ENCODE peak calls at places on chromosomes 11 and 22, in five cellular contexts. H, R, U, J and E are unnamed samples.

GRCh38 chr11:117925198-117925925 is 3.8 kb downstream of the TMPRSS13 start:
- DNase-seq in J (no peak), H (no peak), U (no peak), R (no peak), E (no peak)

GRCh38 chr11:100574894-100575769 is 112.0 kb upstream of the ARHGAP42 start:
- DNase-seq in H (peak; percentile 56), U (peak; percentile 59), J (no peak), R (no peak), E (no peak)

GRCh38 chr11:65498042-65498726 is 661 bp upstream of the MALAT1 start:
- DNase-seq in J (peak; percentile 60), H (no peak), R (no peak), U (no peak), E (no peak)

GRCh38 chr11:96155627-96156378 is 187.2 kb downstream of the MAML2 start:
- DNase-seq in U (peak; percentile 92), J (peak; percentile 83), H (peak; percentile 98), R (peak; percentile 73), E (peak; percentile 41)

GRCh38 chr22:39220897-39221850 is 23.6 kb downstream of the PDGFB start:
- DNase-seq in R (no peak), J (peak; percentile 19), U (no peak), H (no peak), E (no peak)

GRCh38 chr22:39820266-39820665 is 73.3 kb downstream of the ENTHD1 start:
- DNase-seq in J (no peak), U (peak; percentile 66), H (peak; percentile 79), R (no peak), E (no peak)

GRCh38 chr22:30000566-30000965 is 79.7 kb upstream of the HORMAD2 start:
- DNase-seq in H (peak; percentile 50), U (no peak), J (no peak), R (no peak), E (no peak)

GRCh38 chr11:15793032-15793996 is 563.0 kb downstream of the SOX6 start:
- DNase-seq in J (no peak), H (peak; percentile 92), R (no peak), U (peak; percentile 9), E (no peak)

GRCh38 chr11:44430140-44430539 is 120.2 kb upstream of the ALX4 start:
- DNase-seq in J (no peak), U (no peak), R (no peak), H (no peak), E (no peak)

GRCh38 chr22:41206719-41207118 is 1.6 kb downstream of the L3MBTL2 start:
- DNase-seq in J (no peak), R (no peak), U (no peak), H (no peak), E (no peak)

GRCh38 chr11:131591051-131591461 is 220.6 kb downstream of the NTM start:
- DNase-seq in J (no peak), U (no peak), R (no peak), H (no peak), E (no peak)

GRCh38 chr11:116500833-116501622 is 271.8 kb downstream of the BUD13 start:
- DNase-seq in U (no peak), R (no peak), H (no peak), J (no peak), E (no peak)

GRCh38 chr11:3802016-3802790 is 4.8 kb upstream of the NUP98 start:
- DNase-seq in R (no peak), H (no peak), J (no peak), U (no peak), E (no peak)

GRCh38 chr22:23557036-23557435 is 23.1 kb downstream of the IGLL1 start:
- DNase-seq in H (no peak), R (no peak), J (no peak), U (no peak), E (no peak)

GRCh38 chr11:83063073-83063754 is 8.5 kb downstream of the RAB30 start:
- DNase-seq in R (no peak), U (no peak), J (no peak), H (peak; percentile 81), E (no peak)

GRCh38 chr22:39306456-39307361 is 12.7 kb downstream of the RPL3 start:
- DNase-seq in R (no peak), J (peak; percentile 54), H (no peak), U (peak; percentile 71), E (no peak)

GRCh38 chr11:102637731-102638130 is 12.6 kb upstream of the MMP20 start:
- DNase-seq in J (no peak), U (no peak), H (no peak), R (no peak), E (no peak)

GRCh38 chr22:22360014-22360413 is 115.4 kb downstream of the VPREB1 start:
- DNase-seq in U (no peak), J (no peak), H (no peak), R (no peak), E (no peak)

GRCh38 chr22:48485144-48486135 is 1342.2 kb downstream of the BRD1 start:
- DNase-seq in U (no peak), J (no peak), H (no peak), R (no peak), E (no peak)

GRCh38 chr11:64864473-64865285 is 13.7 kb downstream of the EHD1 start:
- DNase-seq in H (peak; percentile 98), J (peak; percentile 87), U (peak; percentile 53), R (peak; percentile 75), E (no peak)

GRCh38 chr22:28172948-28173360 is 253.9 kb upstream of the PITPNB start:
- DNase-seq in H (no peak), U (peak; percentile 32), J (no peak), R (no peak), E (no peak)

GRCh38 chr11:9700105-9700801 is 36.4 kb downstream of the SWAP70 start:
- DNase-seq in U (peak; percentile 62), J (no peak), R (no peak), H (peak; percentile 22), E (no peak)

GRCh38 chr11:95499516-95500135 is 268.6 kb upstream of the SESN3 start:
- DNase-seq in J (no peak), H (no peak), R (no peak), U (no peak), E (no peak)

GRCh38 chr22:48744967-48745841 is 1082.5 kb downstream of the BRD1 start:
- DNase-seq in U (no peak), R (no peak), H (no peak), J (peak; percentile 11), E (no peak)

GRCh38 chr22:36453855-36454378 is 27.5 kb downstream of the TXN2 start:
- DNase-seq in J (no peak), R (no peak), U (no peak), H (no peak), E (no peak)

GRCh38 chr22:36453266-36453607 is 28.2 kb downstream of the TXN2 start:
- DNase-seq in U (no peak), H (no peak), R (no peak), J (no peak), E (no peak)

GRCh38 chr22:36456459-36456835 is 25.0 kb downstream of the TXN2 start:
- DNase-seq in H (no peak), R (no peak), J (no peak), U (no peak), E (no peak)

GRCh38 chr22:36455571-36456458 is 25.6 kb downstream of the TXN2 start:
- DNase-seq in J (no peak), R (no peak), H (no peak), U (no peak), E (no peak)

DNA sequence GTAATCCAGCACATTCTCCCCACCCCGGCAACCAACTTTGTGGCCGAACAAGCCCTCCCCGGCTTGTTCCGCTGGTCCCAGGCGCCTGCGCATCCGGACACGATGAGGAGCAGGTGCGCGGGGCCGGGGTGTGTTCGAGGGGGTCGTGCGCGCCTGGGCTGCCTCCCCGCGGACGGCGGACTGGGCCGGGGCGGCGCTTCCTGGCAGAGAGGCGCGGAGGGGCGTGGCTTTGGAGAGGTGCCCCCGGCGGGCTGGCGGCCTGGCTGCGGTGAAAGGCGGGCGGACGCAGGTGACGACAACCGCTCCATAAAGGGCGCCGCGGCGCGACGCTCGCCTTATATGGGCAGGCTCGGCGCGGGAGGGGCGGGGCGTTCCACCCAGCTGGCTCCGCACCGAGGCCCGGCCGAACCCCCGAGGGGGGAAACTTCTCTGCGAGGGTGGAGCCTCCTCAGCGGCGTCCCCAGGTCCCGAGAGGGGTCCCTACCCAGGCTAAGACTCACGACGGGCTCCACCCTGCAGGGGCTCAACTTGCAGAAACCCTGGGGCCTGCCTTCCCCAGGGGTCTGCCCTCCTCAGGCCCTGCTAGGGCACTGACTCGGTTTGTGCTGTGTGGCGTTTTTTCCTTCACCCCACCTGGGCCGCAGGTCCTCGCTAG is 26.4 kb downstream of the TXN2 start:
- DNase-seq in J (peak; percentile 87), H (peak; percentile 94), U (peak; percentile 92), R (peak; percentile 93), E (peak; percentile 95)
- TF ChIP-seq CTCF in J (no peak), H (peak; percentile 1), U (no peak), R (peak; percentile 13), E (no peak)

GRCh38 chr11:25272214-25272613 is 775.4 kb downstream of the LUZP2 start:
- DNase-seq in J (no peak), R (no peak), U (no peak), H (no peak), E (no peak)
- TF ChIP-seq CTCF in J (no peak), R (no peak), U (no peak), H (no peak), E (peak; percentile 74)

GRCh38 chr11:34502949-34503348 is 10.6 kb downstream of the ELF5 start:
- DNase-seq in H (peak; percentile 10), R (no peak), J (no peak), U (no peak), E (no peak)
- TF ChIP-seq CTCF in H (peak; percentile 24), R (no peak), J (no peak), U (no peak), E (no peak)

DNA sequence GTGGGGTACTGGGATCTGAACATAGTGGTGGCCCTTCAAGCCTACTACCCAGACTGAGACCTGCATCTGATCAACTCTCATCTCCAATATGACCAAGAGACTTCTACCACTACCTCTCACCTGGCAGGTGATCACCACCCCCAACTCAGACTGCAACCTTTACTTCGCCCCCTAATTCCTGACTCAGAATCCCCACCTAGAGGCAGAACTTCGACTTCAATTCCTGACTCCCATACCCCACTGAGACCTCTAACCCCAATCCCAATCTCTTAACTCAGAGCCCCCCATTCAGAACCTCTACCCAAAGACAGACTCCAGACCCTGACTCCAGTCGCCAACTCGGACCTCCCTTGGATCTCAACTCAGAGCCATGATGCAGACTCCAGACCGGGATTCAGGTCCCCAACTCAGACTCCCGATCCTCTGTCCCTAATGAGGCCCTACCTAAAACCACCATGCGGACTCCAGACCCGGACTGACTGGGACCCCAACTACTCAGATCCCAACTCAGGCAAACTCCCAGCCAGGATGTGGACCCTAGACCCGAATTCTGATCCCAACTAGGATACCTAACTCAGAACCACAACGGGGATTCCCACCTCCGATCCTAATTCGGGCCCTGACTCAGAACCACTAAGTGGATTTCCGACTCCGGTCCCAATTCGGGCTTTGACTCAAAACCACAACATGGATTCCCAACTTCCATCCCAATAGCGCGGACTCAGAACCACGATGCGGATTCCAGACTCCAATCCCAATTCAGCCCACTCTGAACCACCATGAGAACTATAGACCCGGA is 1.2 kb downstream of the KCNQ1OT1 start:
- DNase-seq in H (no peak), U (no peak), R (peak; percentile 5), J (peak; percentile 14), E (peak; percentile 5)
- TF ChIP-seq CTCF in H (no peak), U (no peak), R (no peak), J (no peak), E (no peak)